ENCODE peak calls at places on chromosomes 12 and 14, in seven cellular contexts. I is nephron progenitor cell, Q is NCI-H1694 treated with DMSO at 0.1 percent for 48 hours, V is mesendoderm, R is HTR-8/SVneo, O is Kasumi-1, N is heart right ventricle. T is an unnamed sample.
A peak's percentile ranks its signal among the peaks of the same experiment; 100 is the strongest.

GRCh38 chr12:50597200-50598195 is 92.7 kb downstream of the DIP2B start:
- DNase-seq in I (no peak), Q (no peak), V (peak; percentile 46), R (peak; percentile 72), O (peak; percentile 81), N (no peak), T (no peak)

GRCh38 chr14:21672116-21672515 is 1.5 kb downstream of the OR4E1 start:
- DNase-seq in I (no peak), Q (no peak), V (no peak), R (peak; percentile 12), O (no peak), N (no peak), T (no peak)

GRCh38 chr14:76375484-76375883 is 453 bp upstream of the ESRRB start:
- DNase-seq in I (no peak), Q (no peak), V (no peak), R (no peak), O (no peak), N (no peak), T (no peak)

GRCh38 chr14:89504084-89504483 is 87.1 kb upstream of the FOXN3 start:
- DNase-seq in I (no peak), Q (no peak), V (no peak), R (no peak), O (no peak), N (no peak), T (no peak)

GRCh38 chr12:97637770-97638169 is 175.2 kb downstream of the RMST start:
- DNase-seq in I (peak; percentile 9), Q (no peak), V (peak; percentile 40), R (no peak), O (no peak), N (no peak), T (no peak)

GRCh38 chr14:34536951-34537676 is 2.4 kb downstream of the EAPP start:
- DNase-seq in I (no peak), Q (no peak), V (peak; percentile 74), R (no peak), O (no peak), N (no peak), T (no peak)

GRCh38 chr12:109927622-109928021 is 27.5 kb downstream of the TCHP start:
- DNase-seq in I (peak; percentile 36), Q (no peak), V (peak; percentile 57), R (peak; percentile 56), O (peak; percentile 48), N (no peak), T (peak; percentile 29)

GRCh38 chr14:55240526-55241178 is 30.6 kb upstream of the FBXO34 start:
- DNase-seq in I (peak; percentile 62), Q (no peak), V (peak; percentile 70), R (no peak), O (no peak), N (peak; percentile 18), T (no peak)

GRCh38 chr12:23824358-23824757 is 125.1 kb downstream of the SOX5 start:
- DNase-seq in I (no peak), Q (no peak), V (no peak), R (no peak), O (no peak), N (no peak), T (no peak)

GRCh38 chr12:71321130-71321529 is 118.5 kb upstream of the LGR5 start:
- DNase-seq in I (no peak), Q (no peak), V (no peak), R (no peak), O (no peak), N (no peak), T (no peak)

GRCh38 chr12:133080619-133081407 is at the start of gene ZNF140:
- DNase-seq in I (peak; percentile 95), Q (peak; percentile 95), V (peak; percentile 99), R (peak; percentile 79), O (peak; percentile 95), N (peak; percentile 95), T (peak; percentile 94)

T was measured in immature natural killer cell.